ENCODE peak calls at places on chromosome 12, in seven cellular contexts. One of them, this sample, is unnamed.

GRCh38 chr12:2335517-2335916 is 282.7 kb downstream of the CACNA1C start:
- DNase-seq in GM12891: no peak
- DNase-seq in SK-N-SH: no peak
- DNase-seq in HepG2: no peak
- DNase-seq in GM12878: no peak
- DNase-seq in H1: no peak
- DNase-seq in K562: no peak
- DNase-seq in this sample: no peak

GRCh38 chr12:81022531-81022930 is 55.3 kb upstream of the ACSS3 start:
- DNase-seq in GM12891: no peak
- DNase-seq in SK-N-SH: no peak
- DNase-seq in HepG2: no peak
- DNase-seq in GM12878: no peak
- DNase-seq in H1: no peak
- DNase-seq in K562: no peak
- DNase-seq in this sample: no peak

GRCh38 chr12:109462868-109463692 is 14.0 kb downstream of the KCTD10 start:
- DNase-seq in GM12891: no peak
- DNase-seq in SK-N-SH: peak; percentile 51
- DNase-seq in HepG2: peak; percentile 63
- DNase-seq in GM12878: no peak
- DNase-seq in H1: no peak
- DNase-seq in K562: no peak
- DNase-seq in this sample: no peak

GRCh38 chr12:54156578-54156977 is 32.2 kb downstream of the SMUG1 start:
- DNase-seq in GM12891: no peak
- DNase-seq in SK-N-SH: no peak
- DNase-seq in HepG2: no peak
- DNase-seq in GM12878: no peak
- DNase-seq in H1: no peak
- DNase-seq in K562: no peak
- DNase-seq in this sample: no peak

GRCh38 chr12:109739747-109740693 is 26.4 kb downstream of the FAM222A start:
- DNase-seq in GM12891: no peak
- DNase-seq in SK-N-SH: peak; percentile 59
- DNase-seq in HepG2: no peak
- DNase-seq in GM12878: no peak
- DNase-seq in H1: peak; percentile 77
- DNase-seq in K562: peak; percentile 54
- DNase-seq in this sample: no peak

GRCh38 chr12:40921563-40922163 is 229.4 kb downstream of the CNTN1 start:
- DNase-seq in GM12891: no peak
- DNase-seq in SK-N-SH: no peak
- DNase-seq in HepG2: peak; percentile 8
- DNase-seq in GM12878: no peak
- DNase-seq in H1: no peak
- DNase-seq in K562: peak; percentile 4
- DNase-seq in this sample: no peak

GRCh38 chr12:40505327-40505726 is 186.9 kb upstream of the CNTN1 start:
- DNase-seq in GM12891: no peak
- DNase-seq in SK-N-SH: no peak
- DNase-seq in HepG2: no peak
- DNase-seq in GM12878: no peak
- DNase-seq in H1: no peak
- DNase-seq in K562: no peak
- DNase-seq in this sample: no peak

GRCh38 chr12:27177716-27178115 is 66.4 kb upstream of the STK38L start:
- DNase-seq in GM12891: no peak
- DNase-seq in SK-N-SH: no peak
- DNase-seq in HepG2: no peak
- DNase-seq in GM12878: no peak
- DNase-seq in H1: no peak
- DNase-seq in K562: no peak
- DNase-seq in this sample: no peak

GRCh38 chr12:16609140-16609539 is 3.2 kb upstream of the LMO3 start:
- DNase-seq in GM12891: no peak
- DNase-seq in SK-N-SH: no peak
- DNase-seq in HepG2: no peak
- DNase-seq in GM12878: no peak
- DNase-seq in H1: no peak
- DNase-seq in K562: no peak
- DNase-seq in this sample: no peak

GRCh38 chr12:40622246-40622838 is 69.9 kb upstream of the CNTN1 start:
- DNase-seq in GM12891: peak; percentile 25
- DNase-seq in SK-N-SH: peak; percentile 56
- DNase-seq in HepG2: peak; percentile 19
- DNase-seq in GM12878: no peak
- DNase-seq in H1: peak; percentile 69
- DNase-seq in K562: peak; percentile 11
- DNase-seq in this sample: peak; percentile 19

GRCh38 chr12:96189781-96190180 is 4.4 kb upstream of the ELK3 start:
- DNase-seq in GM12891: no peak
- DNase-seq in SK-N-SH: no peak
- DNase-seq in HepG2: no peak
- DNase-seq in GM12878: no peak
- DNase-seq in H1: no peak
- DNase-seq in K562: no peak
- DNase-seq in this sample: no peak

GRCh38 chr12:96183734-96184370 is 10.3 kb upstream of the ELK3 start:
- DNase-seq in GM12891: no peak
- DNase-seq in SK-N-SH: no peak
- DNase-seq in HepG2: no peak
- DNase-seq in GM12878: no peak
- DNase-seq in H1: no peak
- DNase-seq in K562: peak; percentile 20
- DNase-seq in this sample: no peak

GRCh38 chr12:96185914-96186313 is 8.3 kb upstream of the ELK3 start:
- DNase-seq in GM12891: no peak
- DNase-seq in SK-N-SH: no peak
- DNase-seq in HepG2: no peak
- DNase-seq in GM12878: no peak
- DNase-seq in H1: no peak
- DNase-seq in K562: no peak
- DNase-seq in this sample: no peak

GRCh38 chr12:96187675-96188355 is 6.4 kb upstream of the ELK3 start:
- DNase-seq in GM12891: no peak
- DNase-seq in SK-N-SH: no peak
- DNase-seq in HepG2: no peak
- DNase-seq in GM12878: no peak
- DNase-seq in H1: no peak
- DNase-seq in K562: no peak
- DNase-seq in this sample: no peak

DNA sequence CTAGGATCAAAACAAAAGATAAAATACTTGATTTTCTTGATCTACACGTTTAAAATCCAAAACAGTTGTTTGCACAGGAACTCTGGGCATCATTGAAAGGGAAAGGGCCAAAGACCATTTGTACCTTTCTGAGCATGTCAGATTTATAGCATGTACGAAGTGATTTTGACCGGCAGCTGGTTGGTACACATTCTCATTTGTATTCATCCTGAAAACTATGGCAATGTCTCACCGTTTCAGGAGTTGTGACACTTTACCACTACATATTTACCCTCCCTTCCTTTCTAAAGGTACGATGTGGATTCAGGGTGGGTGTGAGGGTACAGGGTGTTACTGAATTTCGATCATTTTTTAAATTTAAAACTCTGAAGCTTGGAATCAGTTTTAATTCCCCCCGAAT is 7.3 kb upstream of the ELK3 start:
- DNase-seq in GM12891: no peak
- DNase-seq in SK-N-SH: no peak
- DNase-seq in HepG2: no peak
- DNase-seq in GM12878: no peak
- DNase-seq in H1: no peak
- DNase-seq in K562: no peak
- DNase-seq in this sample: no peak
- TF ChIP-seq TAF1 in GM12891: no peak
- TF ChIP-seq TAF1 in SK-N-SH: no peak
- TF ChIP-seq TAF1 in HepG2: no peak
- TF ChIP-seq TAF1 in GM12878: no peak
- TF ChIP-seq TAF1 in H1: no peak
- TF ChIP-seq TAF1 in K562: no peak
- TF ChIP-seq TAF1 in this sample: no peak

GRCh38 chr12:5587701-5588100 is 155.8 kb downstream of the NTF3 start:
- DNase-seq in GM12891: no peak
- DNase-seq in SK-N-SH: no peak
- DNase-seq in HepG2: no peak
- DNase-seq in GM12878: no peak
- DNase-seq in H1: no peak
- DNase-seq in K562: no peak
- DNase-seq in this sample: no peak

GRCh38 chr12:5588231-5588995 is 156.5 kb downstream of the NTF3 start:
- DNase-seq in GM12891: no peak
- DNase-seq in SK-N-SH: no peak
- DNase-seq in HepG2: no peak
- DNase-seq in GM12878: no peak
- DNase-seq in H1: no peak
- DNase-seq in K562: no peak
- DNase-seq in this sample: no peak

GRCh38 chr12:5589055-5589454 is 157.1 kb downstream of the NTF3 start:
- DNase-seq in GM12891: no peak
- DNase-seq in SK-N-SH: no peak
- DNase-seq in HepG2: no peak
- DNase-seq in GM12878: no peak
- DNase-seq in H1: no peak
- DNase-seq in K562: no peak
- DNase-seq in this sample: no peak

GRCh38 chr12:5584776-5585560 is 153.1 kb downstream of the NTF3 start:
- DNase-seq in GM12891: no peak
- DNase-seq in SK-N-SH: no peak
- DNase-seq in HepG2: no peak
- DNase-seq in GM12878: no peak
- DNase-seq in H1: no peak
- DNase-seq in K562: no peak
- DNase-seq in this sample: no peak

GRCh38 chr12:5586201-5586600 is 154.3 kb downstream of the NTF3 start:
- DNase-seq in GM12891: no peak
- DNase-seq in SK-N-SH: no peak
- DNase-seq in HepG2: peak; percentile 28
- DNase-seq in GM12878: no peak
- DNase-seq in H1: no peak
- DNase-seq in K562: peak; percentile 9
- DNase-seq in this sample: no peak
- TF ChIP-seq POLR2AphosphoS5 in GM12891: no peak
- TF ChIP-seq POLR2AphosphoS5 in SK-N-SH: no peak
- TF ChIP-seq POLR2AphosphoS5 in HepG2: no peak
- TF ChIP-seq POLR2AphosphoS5 in GM12878: no peak
- TF ChIP-seq POLR2AphosphoS5 in H1: no peak
- TF ChIP-seq POLR2AphosphoS5 in K562: no peak
- TF ChIP-seq POLR2AphosphoS5 in this sample: no peak

GRCh38 chr12:124533456-124533855 is 34.0 kb downstream of the NCOR2 start:
- DNase-seq in GM12891: no peak
- DNase-seq in SK-N-SH: no peak
- DNase-seq in HepG2: no peak
- DNase-seq in GM12878: no peak
- DNase-seq in H1: no peak
- DNase-seq in K562: no peak
- DNase-seq in this sample: no peak

GRCh38 chr12:124531906-124532305 is 35.5 kb downstream of the NCOR2 start:
- DNase-seq in GM12891: no peak
- DNase-seq in SK-N-SH: no peak
- DNase-seq in HepG2: no peak
- DNase-seq in GM12878: no peak
- DNase-seq in H1: no peak
- DNase-seq in K562: no peak
- DNase-seq in this sample: no peak

GRCh38 chr12:124531281-124531745 is 36.1 kb downstream of the NCOR2 start:
- DNase-seq in GM12891: no peak
- DNase-seq in SK-N-SH: peak; percentile 88
- DNase-seq in HepG2: no peak
- DNase-seq in GM12878: no peak
- DNase-seq in H1: no peak
- DNase-seq in K562: no peak
- DNase-seq in this sample: no peak

GRCh38 chr12:124532947-124533346 is 34.5 kb downstream of the NCOR2 start:
- DNase-seq in GM12891: no peak
- DNase-seq in SK-N-SH: no peak
- DNase-seq in HepG2: no peak
- DNase-seq in GM12878: no peak
- DNase-seq in H1: no peak
- DNase-seq in K562: no peak
- DNase-seq in this sample: no peak

DNA sequence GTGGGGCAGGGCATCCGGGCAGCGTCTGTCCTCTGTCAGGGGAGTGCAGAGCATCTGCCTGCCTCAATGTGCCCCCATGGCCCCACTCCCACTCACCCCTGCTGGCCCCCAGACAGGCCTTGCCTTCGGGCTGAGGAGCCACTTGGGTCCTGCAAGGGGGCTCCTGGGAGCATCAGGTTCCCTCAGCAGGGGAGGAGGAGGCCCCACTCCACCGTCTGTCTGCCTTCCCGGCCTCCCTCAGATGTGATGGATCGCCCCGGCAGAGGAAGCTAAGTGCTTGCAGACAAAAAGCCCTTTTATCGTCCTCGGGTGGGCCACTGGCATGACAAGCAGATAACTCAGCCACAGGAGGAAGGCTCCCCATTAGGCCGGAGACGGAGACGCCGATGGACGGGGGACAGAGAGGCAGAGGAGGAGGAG is 35.1 kb downstream of the NCOR2 start:
- DNase-seq in GM12891: no peak
- DNase-seq in SK-N-SH: peak; percentile 62
- DNase-seq in HepG2: no peak
- DNase-seq in GM12878: no peak
- DNase-seq in H1: no peak
- DNase-seq in K562: no peak
- DNase-seq in this sample: no peak
- TF ChIP-seq TAF1 in GM12891: no peak
- TF ChIP-seq TAF1 in SK-N-SH: no peak
- TF ChIP-seq TAF1 in HepG2: no peak
- TF ChIP-seq TAF1 in GM12878: no peak
- TF ChIP-seq TAF1 in H1: no peak
- TF ChIP-seq TAF1 in K562: no peak
- TF ChIP-seq TAF1 in this sample: no peak

GRCh38 chr12:26011099-26011498 is 52.6 kb downstream of the RASSF8 start:
- DNase-seq in GM12891: no peak
- DNase-seq in SK-N-SH: no peak
- DNase-seq in HepG2: no peak
- DNase-seq in GM12878: no peak
- DNase-seq in H1: no peak
- DNase-seq in K562: no peak
- DNase-seq in this sample: no peak
- TF ChIP-seq POLR2AphosphoS5 in GM12891: no peak
- TF ChIP-seq POLR2AphosphoS5 in SK-N-SH: no peak
- TF ChIP-seq POLR2AphosphoS5 in HepG2: no peak
- TF ChIP-seq POLR2AphosphoS5 in GM12878: no peak
- TF ChIP-seq POLR2AphosphoS5 in H1: no peak
- TF ChIP-seq POLR2AphosphoS5 in K562: no peak
- TF ChIP-seq POLR2AphosphoS5 in this sample: no peak

DNA sequence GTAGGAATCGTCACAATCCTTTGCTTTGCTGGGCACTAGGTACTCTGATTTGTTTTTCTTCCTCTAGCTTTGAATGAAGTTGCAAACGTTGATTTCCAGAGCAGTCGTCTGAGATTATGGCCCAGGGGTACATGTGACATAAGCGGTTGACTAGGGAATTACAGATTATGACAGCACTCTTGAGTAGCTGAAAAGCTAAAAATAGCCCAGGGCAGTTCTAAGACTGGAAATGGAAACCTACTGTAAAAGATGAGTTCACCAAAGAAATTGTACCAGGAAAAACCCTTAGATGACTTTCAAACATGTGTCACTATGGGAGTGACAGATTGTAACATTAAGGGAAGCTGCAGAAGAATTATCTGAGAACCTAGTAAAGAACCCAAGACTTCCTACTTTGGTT is 108.5 kb downstream of the ANO6 start:
- DNase-seq in GM12891: no peak
- DNase-seq in SK-N-SH: no peak
- DNase-seq in HepG2: no peak
- DNase-seq in GM12878: no peak
- DNase-seq in H1: no peak
- DNase-seq in K562: peak; percentile 26
- DNase-seq in this sample: no peak
- TF ChIP-seq TAF1 in GM12891: no peak
- TF ChIP-seq TAF1 in SK-N-SH: no peak
- TF ChIP-seq TAF1 in HepG2: no peak
- TF ChIP-seq TAF1 in GM12878: no peak
- TF ChIP-seq TAF1 in H1: no peak
- TF ChIP-seq TAF1 in K562: no peak
- TF ChIP-seq TAF1 in this sample: no peak